ENCODE peak calls at places on chromosome 19, in seven cellular contexts. D, X, Z, L, E, H and O are unnamed samples.

GRCh38 chr19:45440259-45440638 is 16.5 kb upstream of the ERCC1 start:
- DNase-seq in X (no peak), E (no peak), D (no peak), H (no peak), Z (peak), L (no peak), O (no peak)

GRCh38 chr19:56136362-56136761 is 4.7 kb upstream of the ZNF444 start:
- DNase-seq in E (no peak), D (peak), X (no peak), L (no peak), H (no peak), Z (peak), O (no peak)

GRCh38 chr19:28876604-28877123 is 336.3 kb downstream of the UQCRFS1 start:
- DNase-seq in H (no peak), X (no peak), D (no peak), E (no peak), L (no peak), Z (no peak), O (no peak)

GRCh38 chr19:44955500-44956439 is 590 bp downstream of the CLPTM1 start:
- DNase-seq in D (no peak), E (no peak), X (no peak), L (no peak), H (no peak), Z (no peak), O (no peak)

GRCh38 chr19:17620696-17621095 is 65.2 kb downstream of the COLGALT1 start:
- DNase-seq in D (no peak), E (no peak), H (no peak), X (no peak), L (no peak), Z (no peak), O (no peak)

GRCh38 chr19:13797870-13798269 is 2.6 kb downstream of the ZSWIM4 start:
- DNase-seq in E (no peak), Z (no peak), D (no peak), H (peak), L (no peak), X (no peak), O (no peak)

GRCh38 chr19:49533551-49534488 is 6.0 kb downstream of the RCN3 start:
- DNase-seq in D (peak), L (peak), X (peak), Z (peak), H (peak), E (peak), O (peak)

GRCh38 chr19:49816616-49817015 is 1.5 kb upstream of the MED25 start:
- DNase-seq in E (no peak), X (no peak), H (no peak), L (no peak), D (no peak), Z (no peak), O (no peak)

GRCh38 chr19:16371540-16371986 is 46.9 kb downstream of the KLF2 start:
- DNase-seq in X (peak), E (peak), L (peak), Z (no peak), D (no peak), H (peak), O (no peak)

GRCh38 chr19:6723108-6723618 is 2.7 kb upstream of the C3 start:
- DNase-seq in X (no peak), L (no peak), D (no peak), H (peak), Z (peak), E (no peak), O (no peak)

GRCh38 chr19:10439588-10439987 is 19.2 kb downstream of the PDE4A start:
- DNase-seq in D (no peak), Z (no peak), E (no peak), H (no peak), X (no peak), L (peak), O (no peak)

GRCh38 chr19:44527554-44527953 is 1.9 kb downstream of the CEACAM20 start:
- DNase-seq in D (no peak), X (no peak), H (no peak), E (no peak), Z (no peak), L (no peak), O (no peak)

GRCh38 chr19:5665781-5666513 is 14.4 kb downstream of the MICOS13 start:
- DNase-seq in H (no peak), Z (peak), X (no peak), D (no peak), L (no peak), E (no peak), O (no peak)

GRCh38 chr19:14889994-14890393 is 4.1 kb upstream of the OR7A17 start:
- DNase-seq in L (no peak), X (no peak), E (no peak), H (no peak), Z (no peak), D (no peak), O (no peak)

GRCh38 chr19:16509141-16510061 is 13.2 kb downstream of the C19orf44 start:
- DNase-seq in H (no peak), Z (no peak), X (no peak), E (no peak), D (no peak), L (no peak), O (no peak)

GRCh38 chr19:10010247-10010691 is at the start of gene COL5A3:
- DNase-seq in L (no peak), X (peak), E (no peak), Z (peak), D (peak), H (no peak), O (no peak)

GRCh38 chr19:15464394-15465385 is at the start of gene RASAL3:
- DNase-seq in L (peak), Z (peak), D (peak), E (peak), H (no peak), X (no peak), O (no peak)

GRCh38 chr19:277131-277530 is 14.1 kb downstream of the PLPP2 start:
- DNase-seq in X (no peak), Z (no peak), H (no peak), E (no peak), L (no peak), D (no peak), O (peak)

GRCh38 chr19:4600082-4600481 is 39.2 kb upstream of the TNFAIP8L1 start:
- DNase-seq in L (no peak), E (no peak), Z (no peak), D (no peak), H (no peak), X (no peak), O (no peak)

GRCh38 chr19:23283925-23284324 is 33.7 kb upstream of the ZNF724 start:
- DNase-seq in H (peak), X (peak), Z (peak), L (peak), D (peak), E (peak), O (no peak)

GRCh38 chr19:44717603-44718002 is 18.7 kb downstream of the CEACAM16 start:
- DNase-seq in E (no peak), X (no peak), H (no peak), L (no peak), D (no peak), Z (no peak), O (no peak)

GRCh38 chr19:49430172-49430677 is 5.0 kb downstream of the GFY start:
- DNase-seq in H (no peak), E (no peak), Z (no peak), X (no peak), D (no peak), L (no peak), O (no peak)

GRCh38 chr19:16801599-16801998 is 27.6 kb upstream of the SIN3B start:
- DNase-seq in E (no peak), X (no peak), L (no peak), D (no peak), Z (no peak), H (no peak), O (no peak)

GRCh38 chr19:20662421-20663105 is 1.2 kb upstream of the ZNF626 start:
- DNase-seq in L (no peak), D (no peak), H (no peak), X (no peak), E (no peak), Z (no peak), O (no peak)

DNA sequence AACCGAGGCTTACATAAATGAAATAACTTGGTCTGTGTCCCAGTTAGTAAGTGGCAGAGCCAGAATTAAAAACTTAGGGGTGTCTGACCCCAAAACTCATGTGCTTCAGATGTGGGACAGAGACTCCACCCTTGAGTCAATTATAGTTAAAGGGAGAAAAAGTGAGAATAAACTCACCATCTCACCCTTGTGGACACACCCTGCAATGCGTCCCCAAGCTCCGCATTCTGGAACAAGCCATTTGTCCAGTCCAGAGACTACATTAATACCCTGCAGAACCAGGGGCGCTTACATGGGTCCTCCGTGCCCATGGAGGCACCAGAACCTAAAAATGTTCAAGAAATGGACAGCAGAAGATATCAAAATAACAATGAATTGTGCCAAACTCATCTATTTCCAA is 207.0 kb upstream of the ZNF507 start:
- DNase-seq in X (no peak), H (no peak), E (no peak), Z (peak), L (no peak), D (no peak), O (no peak)
- TF ChIP-seq CTCF in X (no peak), H (no peak), E (no peak), Z (peak), L (no peak), D (peak), O (peak)

DNA sequence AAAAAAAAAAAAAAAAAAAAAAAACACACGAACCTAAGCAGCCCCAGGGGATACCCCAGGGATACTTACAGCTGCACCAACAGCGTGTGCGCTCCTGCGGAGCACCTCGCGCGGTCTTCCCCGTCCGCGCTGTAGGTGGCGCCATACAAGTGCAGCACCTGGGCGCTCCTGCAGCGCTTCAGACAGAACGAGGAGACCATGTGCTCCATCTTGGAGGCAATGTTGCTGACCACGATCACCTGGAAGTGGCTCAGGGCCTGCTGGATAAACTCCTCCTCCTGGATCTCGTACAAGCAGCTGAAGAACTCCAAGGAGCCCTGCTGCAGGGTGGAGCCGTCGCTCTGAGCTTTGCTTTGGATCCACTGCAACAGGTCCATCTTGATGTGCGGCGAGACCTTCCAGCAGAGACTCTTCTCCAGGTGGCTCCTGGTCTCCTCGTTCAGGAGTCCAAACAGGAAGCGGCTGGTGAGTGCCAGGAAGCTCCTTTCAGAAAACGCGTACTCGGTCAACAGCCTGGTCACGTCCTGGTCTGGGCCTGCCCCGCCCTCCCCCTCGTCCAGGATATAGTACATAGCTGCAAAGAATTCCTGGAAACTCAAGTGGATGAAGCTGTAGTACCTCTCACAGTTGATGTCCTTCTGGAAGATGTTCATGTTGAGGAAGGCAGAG is 14.5 kb downstream of the NLRP12 start:
- DNase-seq in X (no peak), E (no peak), L (no peak), Z (peak), H (no peak), D (peak), O (no peak)
- TF ChIP-seq CTCF in X (no peak), E (no peak), L (peak), Z (peak), H (no peak), D (peak), O (peak)

GRCh38 chr19:38917921-38918491 is 6.0 kb upstream of the CCER2 start:
- DNase-seq in Z (peak), H (peak), X (no peak), E (no peak), L (no peak), D (no peak), O (no peak)
- TF ChIP-seq CTCF in Z (no peak), H (no peak), X (no peak), E (no peak), L (no peak), D (peak), O (peak)

GRCh38 chr19:42386974-42387707 is 3.0 kb downstream of the CNFN start:
- DNase-seq in H (peak), Z (peak), X (peak), E (peak), L (peak), D (peak), O (no peak)
- TF ChIP-seq CTCF in H (peak), Z (peak), X (no peak), E (peak), L (peak), D (peak), O (peak)

GRCh38 chr19:39037194-39037593 is 4.8 kb upstream of the FBXO27 start:
- DNase-seq in D (no peak), E (no peak), H (no peak), L (no peak), X (no peak), Z (no peak), O (no peak)

GRCh38 chr19:39032164-39032918 is at the start of gene FBXO27:
- DNase-seq in E (peak), Z (peak), H (peak), D (peak), X (peak), L (peak), O (peak)

GRCh38 chr19:39038098-39038497 is 5.7 kb upstream of the FBXO27 start:
- DNase-seq in H (peak), L (no peak), Z (peak), D (peak), X (no peak), E (peak), O (no peak)
- TF ChIP-seq CTCF in H (no peak), L (no peak), Z (peak), D (no peak), X (no peak), E (no peak), O (no peak)

DNA sequence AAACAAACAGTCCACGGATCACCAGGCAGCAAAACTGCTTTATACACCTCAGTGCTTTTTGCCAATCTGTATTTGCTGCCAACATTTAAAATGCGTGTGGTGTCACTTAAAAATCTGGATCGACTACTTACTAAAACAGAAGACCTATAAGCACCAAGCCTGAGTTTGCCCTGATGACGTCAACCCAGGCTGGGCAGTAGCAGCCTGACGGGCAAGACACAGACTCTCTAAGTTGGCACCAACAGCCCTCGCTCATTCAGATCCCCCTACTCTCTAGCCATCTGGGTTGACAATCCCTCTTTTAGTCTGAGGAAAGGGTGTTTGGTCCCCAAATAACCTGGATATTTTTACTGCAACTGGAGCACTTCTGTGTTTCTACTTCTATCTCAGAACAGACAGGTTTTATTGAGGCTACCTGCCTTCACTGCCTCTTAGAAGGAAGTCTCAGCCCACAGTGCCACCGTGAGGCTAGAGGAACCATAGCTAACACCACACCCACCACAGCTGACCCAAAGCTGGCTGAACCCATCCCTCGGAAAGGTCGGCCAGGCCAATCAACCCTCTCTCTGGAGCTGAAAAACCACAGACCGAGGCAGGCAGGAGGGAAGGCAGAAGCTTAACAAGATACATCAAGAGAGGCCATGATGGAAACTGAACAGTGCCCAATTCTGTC is 6.9 kb downstream of the SUGP2 start:
- DNase-seq in H (no peak), L (no peak), D (no peak), E (no peak), Z (peak), X (no peak), O (no peak)
- TF ChIP-seq CTCF in H (no peak), L (no peak), D (peak), E (no peak), Z (no peak), X (no peak), O (no peak)

DNA sequence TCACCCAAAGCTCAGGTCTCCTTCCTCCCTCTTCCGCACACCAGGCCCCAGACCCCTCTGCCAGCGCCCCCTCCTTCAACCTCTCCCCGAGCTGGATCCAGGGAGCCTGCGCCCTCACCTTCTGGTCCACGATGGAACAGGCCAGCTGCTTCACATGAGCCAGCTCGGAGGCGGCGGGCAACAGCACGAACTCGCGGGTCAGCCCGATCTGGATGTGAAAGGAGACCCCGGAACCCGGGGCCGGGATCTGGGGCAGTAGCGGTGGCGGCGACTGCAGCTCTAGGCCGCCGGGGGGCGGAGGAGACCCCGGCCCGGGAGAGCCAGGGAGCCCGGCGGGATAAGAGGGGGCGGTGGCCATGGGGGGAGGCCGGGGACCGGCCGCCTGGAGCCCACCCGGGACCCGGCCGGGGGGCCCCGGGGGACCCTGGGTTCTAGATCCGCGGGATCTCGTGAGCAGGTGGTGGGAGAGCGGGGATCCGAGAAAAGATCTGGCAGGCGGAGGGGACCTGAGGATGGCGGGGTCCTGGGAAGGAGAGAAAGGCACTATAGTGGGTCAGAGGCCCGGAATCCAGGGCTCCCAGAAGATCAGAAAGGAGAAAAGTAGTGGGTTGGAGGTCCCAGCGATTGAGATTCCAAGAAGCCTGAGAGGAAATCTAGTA is 772 bp downstream of the PRKD2 start:
- DNase-seq in H (peak), L (no peak), E (no peak), D (peak), Z (peak), X (no peak), O (no peak)
- TF ChIP-seq CTCF in H (no peak), L (no peak), E (no peak), D (peak), Z (peak), X (no peak), O (peak)

GRCh38 chr19:48194041-48194871 is 23.8 kb downstream of the ZSWIM9 start:
- DNase-seq in Z (peak), L (peak), D (peak), X (peak), E (peak), H (peak), O (no peak)
- TF ChIP-seq CTCF in Z (peak), L (peak), D (peak), X (no peak), E (peak), H (peak), O (peak)